ENCODE peak calls at places on chromosomes 13 and 19, in seven cellular contexts. I, V, F, L, U, M and K are unnamed samples.

GRCh38 chr13:98300956-98301641 is 124.0 kb upstream of the RNF113B start:
- DNase-seq in U (peak), L (peak), F (peak), M (no peak), I (no peak), V (peak), K (no peak)

GRCh38 chr13:99281811-99282263 is 23.7 kb upstream of the GPR18 start:
- DNase-seq in V (no peak), I (peak), L (no peak), U (no peak), F (no peak), M (peak), K (peak)

GRCh38 chr13:31067416-31068118 is 94.1 kb downstream of the HSPH1 start:
- DNase-seq in U (peak), L (no peak), M (no peak), I (no peak), V (no peak), F (no peak), K (no peak)

GRCh38 chr13:86446311-86446710 is 647.1 kb upstream of the SLITRK6 start:
- DNase-seq in U (peak), M (no peak), V (no peak), F (no peak), I (no peak), L (peak), K (no peak)

GRCh38 chr13:54394319-54394718 is 1365.7 kb downstream of the OLFM4 start:
- DNase-seq in I (no peak), L (no peak), M (no peak), F (no peak), U (no peak), V (no peak), K (no peak)

GRCh38 chr19:9130965-9131364 is 4.2 kb upstream of the OR7G3 start:
- DNase-seq in U (no peak), F (no peak), M (no peak), I (no peak), V (no peak), L (no peak), K (no peak)

GRCh38 chr19:58569191-58569942 is 3.8 kb downstream of the MZF1 start:
- DNase-seq in F (no peak), I (peak), U (no peak), M (no peak), V (no peak), L (no peak), K (peak)

GRCh38 chr13:48404952-48405351 is 8.0 kb downstream of the LPAR6 start:
- DNase-seq in U (no peak), V (no peak), M (no peak), F (no peak), I (no peak), L (no peak), K (no peak)

GRCh38 chr13:77981191-77981925 is 62.7 kb upstream of the EDNRB start:
- DNase-seq in M (no peak), V (no peak), I (no peak), F (no peak), U (peak), L (no peak), K (no peak)

GRCh38 chr19:5231857-5232503 is 108.6 kb downstream of the PTPRS start:
- DNase-seq in L (no peak), F (no peak), V (no peak), M (no peak), I (no peak), U (no peak), K (no peak)

GRCh38 chr19:45047188-45047797 is 8.4 kb downstream of the CLASRP start:
- DNase-seq in L (no peak), F (no peak), I (no peak), U (no peak), V (no peak), M (no peak), K (no peak)

GRCh38 chr13:23500858-23501257 is 67.4 kb upstream of the SACS start:
- DNase-seq in M (no peak), L (no peak), I (no peak), U (peak), F (no peak), V (peak), K (no peak)

GRCh38 chr13:59746291-59746962 is 417.3 kb downstream of the DIAPH3 start:
- DNase-seq in U (peak), L (peak), I (no peak), M (no peak), V (no peak), F (no peak), K (no peak)

GRCh38 chr19:30667746-30668145 is 295.6 kb downstream of the ZNF536 start:
- DNase-seq in V (no peak), L (no peak), I (no peak), U (no peak), M (no peak), F (no peak), K (no peak)

GRCh38 chr19:4084547-4084877 is 17.8 kb upstream of the ZBTB7A start:
- DNase-seq in M (no peak), U (no peak), V (no peak), L (no peak), F (no peak), I (no peak), K (no peak)

GRCh38 chr13:33446821-33447481 is 161.4 kb upstream of the STARD13 start:
- DNase-seq in V (peak), M (no peak), F (no peak), L (no peak), U (no peak), I (no peak), K (no peak)

GRCh38 chr13:98198683-98199082 is 21.6 kb upstream of the RNF113B start:
- DNase-seq in I (no peak), V (no peak), F (no peak), M (no peak), U (no peak), L (no peak), K (no peak)

GRCh38 chr19:31676271-31677004 is 327.2 kb upstream of the TSHZ3 start:
- DNase-seq in F (no peak), M (no peak), U (peak), V (no peak), L (no peak), I (no peak), K (no peak)

GRCh38 chr19:48490980-48491792 is 20.4 kb downstream of the LMTK3 start:
- DNase-seq in F (peak), V (no peak), M (peak), I (peak), U (no peak), L (no peak), K (no peak)

GRCh38 chr13:85798999-85799646 is at the start of gene SLITRK6:
- DNase-seq in F (peak), L (peak), U (peak), I (no peak), M (no peak), V (peak), K (no peak)

GRCh38 chr19:30516586-30516985 is 144.4 kb downstream of the ZNF536 start:
- DNase-seq in I (no peak), L (no peak), F (no peak), V (no peak), M (no peak), U (no peak), K (no peak)

GRCh38 chr13:108200781-108201398 is 14.4 kb downstream of the LIG4 start:
- DNase-seq in M (no peak), U (peak), F (no peak), I (no peak), V (no peak), L (no peak), K (no peak)

GRCh38 chr13:33735276-33735675 is 82.7 kb upstream of the RFC3 start:
- DNase-seq in F (no peak), U (no peak), V (no peak), M (no peak), L (no peak), I (no peak), K (no peak)

GRCh38 chr19:43457809-43458208 is 7.6 kb downstream of the LYPD3 start:
- DNase-seq in I (no peak), L (no peak), F (no peak), U (no peak), V (no peak), M (no peak), K (no peak)

GRCh38 chr13:35978607-35979316 is 152.4 kb downstream of the DCLK1 start:
- DNase-seq in L (peak), F (peak), U (peak), I (no peak), V (no peak), M (no peak), K (no peak)

GRCh38 chr13:82717249-82717648 is 1165.0 kb downstream of the SLITRK1 start:
- DNase-seq in M (no peak), U (peak), V (no peak), I (no peak), F (no peak), L (peak), K (no peak)

GRCh38 chr13:82720961-82721360 is 1161.3 kb downstream of the SLITRK1 start:
- DNase-seq in V (no peak), I (no peak), L (no peak), M (no peak), F (no peak), U (no peak), K (no peak)

GRCh38 chr13:82719987-82720386 is 1162.3 kb downstream of the SLITRK1 start:
- DNase-seq in V (no peak), L (no peak), F (no peak), M (no peak), U (no peak), I (no peak), K (no peak)
- TF ChIP-seq CTCF in V (no peak), L (no peak), F (no peak), M (no peak), U (no peak), I (no peak), K (no peak)

DNA sequence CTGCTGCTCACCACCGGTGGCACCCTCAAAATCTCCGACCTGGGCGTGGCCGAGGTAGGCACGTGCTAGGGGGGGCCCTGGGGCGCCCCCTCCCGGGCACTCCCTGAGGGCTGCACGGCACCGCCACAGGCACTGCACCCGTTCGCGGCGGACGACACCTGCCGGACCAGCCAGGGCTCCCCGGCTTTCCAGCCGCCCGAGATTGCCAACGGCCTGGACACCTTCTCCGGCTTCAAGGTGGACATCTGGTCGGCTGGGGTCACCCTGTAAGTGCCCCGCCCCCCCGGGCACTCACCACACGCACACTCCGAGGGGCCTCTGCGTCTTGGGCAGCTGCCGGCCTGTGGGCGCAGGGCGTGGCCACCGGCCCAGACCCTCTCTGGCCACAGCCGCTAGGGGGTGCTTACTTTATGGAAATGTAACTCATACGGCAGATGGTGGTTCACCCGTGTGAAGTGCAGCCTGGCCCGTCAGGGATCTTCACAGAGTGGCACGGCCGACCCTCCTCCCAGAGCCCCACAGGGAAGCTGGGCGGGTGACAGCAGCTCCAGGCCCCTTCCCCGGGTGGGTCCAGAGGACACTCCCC is 15.0 kb downstream of the STK11 start:
- DNase-seq in V (no peak), M (no peak), U (no peak), L (no peak), I (no peak), F (no peak), K (no peak)
- TF ChIP-seq CTCF in V (peak), M (no peak), U (peak), L (no peak), I (no peak), F (no peak), K (no peak)

GRCh38 chr13:95536629-95537241 is 15.8 kb upstream of the CLDN10 start:
- DNase-seq in I (no peak), U (peak), V (no peak), L (no peak), F (no peak), M (no peak), K (no peak)
- TF ChIP-seq CTCF in I (peak), U (peak), V (peak), L (peak), F (no peak), M (peak), K (peak)

GRCh38 chr19:18855647-18856384 is 24.1 kb downstream of the UPF1 start:
- DNase-seq in V (no peak), F (no peak), I (peak), L (no peak), U (no peak), M (no peak), K (no peak)

GRCh38 chr19:18857223-18857622 is 25.5 kb downstream of the UPF1 start:
- DNase-seq in V (no peak), M (no peak), U (no peak), L (no peak), F (no peak), I (peak), K (no peak)

GRCh38 chr19:18858906-18859646 is 27.3 kb downstream of the UPF1 start:
- DNase-seq in F (no peak), M (no peak), I (peak), V (no peak), U (no peak), L (no peak), K (no peak)

GRCh38 chr19:18854982-18855381 is 23.2 kb downstream of the UPF1 start:
- DNase-seq in F (no peak), L (no peak), V (no peak), U (no peak), I (no peak), M (no peak), K (no peak)

DNA sequence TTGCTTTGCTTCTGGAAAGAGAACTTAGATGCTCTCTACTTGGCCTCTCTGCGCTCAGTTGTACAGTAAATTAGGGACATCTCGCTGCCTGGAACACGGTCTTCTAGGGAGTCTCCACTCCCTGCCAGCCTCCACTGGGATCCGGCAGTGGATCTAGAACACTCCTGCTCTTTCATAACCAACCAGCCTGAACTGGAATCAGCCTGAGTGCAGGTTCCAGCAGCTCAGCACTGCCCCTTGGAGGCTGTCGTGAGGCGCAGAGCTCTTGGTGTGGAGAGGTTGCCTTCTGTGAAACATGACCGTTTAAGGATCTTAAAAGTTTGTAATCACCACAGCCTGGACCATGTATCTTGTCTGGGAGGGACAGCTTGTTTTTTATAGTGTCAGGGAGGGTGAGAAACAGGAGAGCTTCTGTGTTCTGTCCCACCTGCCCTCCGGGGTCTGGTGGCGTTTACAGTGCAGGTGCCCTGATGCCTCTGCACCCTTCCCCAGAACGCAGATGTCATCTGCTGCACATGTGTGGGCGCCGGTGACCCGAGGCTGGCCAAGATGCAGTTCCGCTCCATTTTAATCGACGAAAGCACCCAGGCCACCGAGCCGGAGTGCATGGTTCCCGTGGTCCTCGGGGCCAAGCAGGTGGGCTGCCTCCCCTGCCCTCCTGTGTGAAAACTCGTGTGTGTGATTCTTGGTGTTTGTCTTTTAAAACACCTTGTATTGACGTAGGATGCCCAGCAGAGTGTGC is 24.8 kb downstream of the UPF1 start:
- DNase-seq in I (no peak), U (peak), F (no peak), V (no peak), M (no peak), L (no peak), K (no peak)
- TF ChIP-seq CTCF in I (no peak), U (peak), F (no peak), V (peak), M (no peak), L (peak), K (no peak)

GRCh38 chr13:52984881-52985363 is 43.7 kb upstream of the OLFM4 start:
- DNase-seq in V (no peak), U (no peak), L (no peak), F (no peak), I (no peak), M (no peak), K (no peak)
- TF ChIP-seq CTCF in V (no peak), U (no peak), L (no peak), F (no peak), I (no peak), M (no peak), K (no peak)

DNA sequence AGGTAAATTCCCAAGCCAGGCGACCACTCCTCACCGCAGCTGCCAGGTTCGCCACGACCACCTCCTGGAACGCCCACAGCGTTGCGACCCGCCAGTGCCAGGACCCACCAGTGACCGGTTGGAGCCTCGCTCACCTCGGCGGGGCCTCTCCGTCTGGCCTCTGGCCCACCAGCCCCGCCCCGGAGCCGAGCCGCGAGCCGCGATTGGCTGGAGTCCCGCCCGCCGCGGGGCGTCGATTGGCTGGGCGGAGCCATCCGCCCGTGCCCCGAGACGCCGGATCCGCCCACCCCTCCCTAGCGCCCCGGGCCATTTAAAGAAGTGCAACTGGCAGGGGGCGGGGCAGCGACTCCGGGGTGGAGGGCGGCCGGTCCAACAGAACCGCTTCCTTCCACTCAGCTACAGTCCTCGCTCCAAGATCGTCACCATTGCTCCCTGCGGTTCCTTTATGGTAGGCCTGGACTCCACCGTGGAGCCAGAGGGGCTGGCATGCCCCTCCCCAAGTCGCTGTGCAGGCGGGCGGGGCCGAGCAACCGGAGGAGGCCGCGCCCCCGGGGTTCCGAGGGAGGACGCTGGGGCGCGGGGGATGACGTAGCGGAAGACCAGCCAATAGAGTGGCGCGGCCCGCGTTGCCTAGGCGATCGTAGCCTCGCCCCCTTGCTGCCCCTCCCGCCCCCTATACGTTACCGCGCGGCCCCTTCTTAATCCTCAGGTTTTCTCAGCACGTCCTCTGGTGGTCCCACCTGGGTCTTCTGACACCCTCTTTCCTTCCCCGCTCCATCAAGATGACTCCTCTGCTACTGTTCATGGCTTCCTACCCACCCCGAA is at the start of gene SERTAD3:
- DNase-seq in V (peak), U (peak), L (peak), I (peak), F (peak), M (peak), K (peak)
- TF ChIP-seq CTCF in V (peak), U (peak), L (peak), I (peak), F (no peak), M (no peak), K (no peak)

GRCh38 chr13:29284726-29285125 is 310.8 kb downstream of the SLC7A1 start:
- DNase-seq in V (no peak), I (no peak), L (no peak), U (no peak), M (no peak), F (no peak), K (no peak)
- TF ChIP-seq CTCF in V (no peak), I (no peak), L (no peak), U (no peak), M (no peak), F (no peak), K (no peak)

DNA sequence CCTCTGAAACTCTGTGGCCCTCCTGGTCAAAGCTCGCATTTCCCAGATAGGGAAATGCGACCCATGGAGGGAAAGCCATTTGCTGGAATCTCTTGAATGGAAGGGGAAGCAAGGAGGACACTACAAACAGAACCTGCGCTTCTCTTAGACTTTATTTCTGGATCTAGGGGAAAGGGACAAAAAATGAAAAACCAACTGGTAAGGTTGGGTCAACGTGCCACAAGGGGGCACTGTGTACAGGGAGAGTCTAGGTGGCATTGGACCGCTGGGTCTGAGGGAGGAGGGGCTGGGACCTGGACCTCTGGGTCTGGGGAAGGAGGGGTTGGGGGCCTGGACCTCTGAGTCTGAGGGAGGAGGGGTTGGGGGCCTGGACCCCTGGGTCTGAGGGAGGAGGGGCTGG is 5.0 kb downstream of the KLK4 start:
- DNase-seq in L (no peak), M (peak), I (no peak), F (peak), U (peak), V (no peak), K (no peak)
- TF ChIP-seq CTCF in L (peak), M (peak), I (no peak), F (peak), U (peak), V (peak), K (peak)

DNA sequence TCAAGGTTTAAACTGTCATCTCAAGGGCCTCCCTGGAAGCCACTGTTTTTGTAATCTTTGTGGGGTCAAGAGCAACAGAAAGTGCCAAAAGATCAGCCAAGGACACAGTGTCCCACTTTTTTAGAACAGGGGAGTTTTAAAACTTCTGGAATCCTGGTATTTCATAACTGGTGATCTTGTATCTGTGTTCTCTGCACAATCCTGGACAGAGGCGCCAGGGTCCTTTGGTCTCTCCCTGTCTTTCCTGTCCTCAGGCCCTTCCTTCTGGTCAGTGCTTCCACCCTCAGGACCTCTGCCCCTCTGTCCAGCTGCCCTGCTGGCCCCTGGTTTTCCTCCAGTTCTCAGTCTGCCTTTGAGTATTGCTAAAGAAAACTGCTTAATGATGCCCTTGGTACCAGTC is 47.3 kb downstream of the WASF3 start:
- DNase-seq in F (no peak), I (no peak), V (no peak), L (no peak), M (no peak), U (no peak), K (no peak)
- TF ChIP-seq CTCF in F (no peak), I (no peak), V (no peak), L (no peak), M (no peak), U (no peak), K (no peak)